ENCODE peak calls at places on chromosomes 6 and 20, in five cellular contexts. E, D, T, X and G are unnamed samples.

GRCh38 chr6:296151-297122 is 4.2 kb downstream of the DUSP22 start:
- DNase-seq in X (no peak), E (peak; percentile 41), D (no peak), T (no peak), G (no peak)

GRCh38 chr6:83062225-83062624 is 3.4 kb downstream of the UBE3D start:
- DNase-seq in E (no peak), D (no peak), X (no peak), T (no peak), G (no peak)

GRCh38 chr20:6178537-6178936 is 55.7 kb upstream of the FERMT1 start:
- DNase-seq in X (no peak), E (no peak), T (no peak), D (no peak), G (no peak)

GRCh38 chr20:25258463-25258805 is 10.5 kb downstream of the PYGB start:
- DNase-seq in D (no peak), T (no peak), E (no peak), X (peak; percentile 13), G (no peak)

GRCh38 chr6:166471797-166472260 is 89.1 kb upstream of the MPC1 start:
- DNase-seq in X (peak; percentile 14), E (no peak), D (no peak), T (no peak), G (no peak)

GRCh38 chr6:105748737-105749161 is 337.4 kb upstream of the PRDM1 start:
- DNase-seq in D (no peak), T (no peak), X (no peak), E (no peak), G (no peak)

GRCh38 chr6:163418273-163419029 is 3.9 kb downstream of the QKI start:
- DNase-seq in E (no peak), D (no peak), X (no peak), T (no peak), G (no peak)

GRCh38 chr6:33607126-33607783 is 13.9 kb upstream of the ITPR3 start:
- DNase-seq in E (peak; percentile 58), D (no peak), T (no peak), X (no peak), G (no peak)

GRCh38 chr20:38883081-38883980 is 42.9 kb upstream of the FAM83D start:
- DNase-seq in T (no peak), D (no peak), E (no peak), X (no peak), G (no peak)

GRCh38 chr6:96162711-96163120 is 146.9 kb downstream of the FUT9 start:
- DNase-seq in T (no peak), X (peak; percentile 70), E (peak; percentile 67), D (no peak), G (peak; percentile 21)

GRCh38 chr20:46220808-46221207 is 87.5 kb downstream of the CDH22 start:
- DNase-seq in E (peak; percentile 88), X (peak; percentile 84), T (no peak), D (no peak), G (peak; percentile 50)

GRCh38 chr6:144119376-144119775 is 24.0 kb upstream of the SF3B5 start:
- DNase-seq in D (no peak), E (no peak), X (no peak), T (no peak), G (no peak)

GRCh38 chr6:139881251-139881650 is 506.8 kb upstream of the CITED2 start:
- DNase-seq in D (no peak), T (no peak), X (no peak), E (no peak), G (no peak)

GRCh38 chr6:38554700-38555413 is 84.9 kb downstream of the BTBD9 start:
- DNase-seq in E (no peak), T (no peak), X (no peak), D (no peak), G (no peak)

GRCh38 chr6:41208439-41209106 is 7.6 kb upstream of the TREML2 start:
- DNase-seq in X (no peak), D (no peak), T (no peak), E (no peak), G (no peak)

GRCh38 chr20:2800590-2801458 is at the start of gene CPXM1:
- DNase-seq in X (peak; percentile 85), E (peak; percentile 93), D (no peak), T (no peak), G (peak; percentile 77)

GRCh38 chr20:45115829-45116228 is 855 bp upstream of the WFDC5 start:
- DNase-seq in D (no peak), T (no peak), X (no peak), E (no peak), G (no peak)

GRCh38 chr6:18823782-18824386 is 436.7 kb downstream of the RNF144B start:
- DNase-seq in E (peak; percentile 94), T (no peak), X (peak; percentile 67), D (peak; percentile 11), G (peak; percentile 87)

GRCh38 chr6:37517411-37517812 is 17.7 kb upstream of the CCDC167 start:
- DNase-seq in E (no peak), D (peak; percentile 69), X (no peak), T (no peak), G (no peak)

GRCh38 chr6:127518212-127518709 is 874 bp downstream of the MTCL3 start:
- DNase-seq in T (no peak), E (peak; percentile 73), D (no peak), X (no peak), G (no peak)

GRCh38 chr6:129691043-129691640 is 18.8 kb downstream of the ARHGAP18 start:
- DNase-seq in D (no peak), X (no peak), T (no peak), E (no peak), G (no peak)

GRCh38 chr6:6191476-6191875 is 129.0 kb downstream of the F13A1 start:
- DNase-seq in D (no peak), X (peak; percentile 58), E (peak; percentile 78), T (no peak), G (no peak)

GRCh38 chr6:21005816-21006553 is 471.7 kb downstream of the CDKAL1 start:
- DNase-seq in X (no peak), D (no peak), T (no peak), E (no peak), G (no peak)

GRCh38 chr6:105733556-105734162 is 330.8 kb upstream of the PREP start:
- DNase-seq in T (no peak), E (no peak), X (no peak), D (no peak), G (no peak)

GRCh38 chr20:23217023-23217422 is 130.9 kb upstream of the CD93 start:
- DNase-seq in X (no peak), E (no peak), D (no peak), T (no peak), G (no peak)

GRCh38 chr20:41717464-41717863 is 99.3 kb upstream of the CHD6 start:
- DNase-seq in E (no peak), T (no peak), X (no peak), D (no peak), G (no peak)

GRCh38 chr20:8527998-8528397 is 395.9 kb downstream of the PLCB1 start:
- DNase-seq in D (no peak), T (no peak), E (no peak), X (no peak), G (no peak)

GRCh38 chr6:129335792-129336191 is 374.2 kb downstream of the ARHGAP18 start:
- DNase-seq in D (no peak), E (no peak), T (no peak), X (no peak), G (no peak)

GRCh38 chr6:104959453-104959858 is 2.5 kb downstream of the LIN28B start:
- DNase-seq in E (no peak), X (no peak), T (no peak), D (no peak), G (no peak)

GRCh38 chr6:143912671-143913070 is 48.4 kb downstream of the ZC2HC1B start:
- DNase-seq in X (no peak), T (no peak), E (no peak), D (no peak), G (no peak)

GRCh38 chr20:63049561-63050221 is 42.9 kb upstream of the BHLHE23 start:
- DNase-seq in X (no peak), D (no peak), E (no peak), T (no peak), G (no peak)

GRCh38 chr6:110518281-110518623 is 41.8 kb upstream of the SLC22A16 start:
- DNase-seq in T (no peak), E (no peak), D (no peak), X (no peak), G (no peak)